ENCODE peak calls at places on chromosomes 11 and 22, in nine cellular contexts. M, N, Z, O, C, S, W, I and T are unnamed samples.

GRCh38 chr22:31347251-31348008 is 1.3 kb upstream of the PATZ1 start:
- DNase-seq in C (peak; percentile 51), N (no peak), Z (peak; percentile 62), I (peak; percentile 82), O (peak; percentile 71), S (peak; percentile 62), W (peak; percentile 67), M (peak; percentile 72), T (peak; percentile 75)

GRCh38 chr11:8584511-8584910 is 9.5 kb downstream of the STK33 start:
- DNase-seq in N (no peak), O (peak; percentile 50), Z (no peak), W (no peak), M (no peak), I (no peak), C (no peak), S (no peak), T (no peak)

GRCh38 chr11:116310215-116310614 is 462.6 kb downstream of the BUD13 start:
- DNase-seq in W (no peak), N (no peak), O (no peak), M (no peak), I (no peak), Z (peak; percentile 2), S (no peak), C (no peak), T (no peak)

GRCh38 chr22:25627271-25627848 is 62.9 kb downstream of the GRK3 start:
- DNase-seq in S (no peak), W (no peak), Z (peak; percentile 12), C (no peak), O (no peak), I (no peak), M (no peak), N (no peak), T (no peak)

GRCh38 chr11:67642148-67642475 is 2.5 kb upstream of the TBX10 start:
- DNase-seq in M (no peak), W (no peak), N (no peak), S (no peak), C (no peak), Z (no peak), I (peak; percentile 35), O (no peak), T (no peak)

GRCh38 chr11:380095-380480 is 10.8 kb downstream of the B4GALNT4 start:
- DNase-seq in I (no peak), Z (no peak), S (no peak), N (no peak), O (no peak), C (no peak), W (no peak), M (no peak), T (no peak)

GRCh38 chr11:68261749-68262543 is 9.8 kb downstream of the C11orf24 start:
- DNase-seq in M (no peak), Z (no peak), C (no peak), I (no peak), S (no peak), N (no peak), O (no peak), W (no peak), T (no peak)

GRCh38 chr11:18749681-18750319 is 23.8 kb upstream of the IGSF22 start:
- DNase-seq in I (no peak), Z (peak; percentile 75), N (peak; percentile 91), W (peak; percentile 59), M (no peak), C (peak; percentile 40), O (peak; percentile 37), S (peak; percentile 16), T (no peak)

GRCh38 chr22:17271711-17272451 is 52.6 kb upstream of the ADA2 start:
- DNase-seq in I (peak; percentile 38), C (no peak), M (no peak), W (no peak), O (no peak), Z (no peak), N (no peak), S (no peak), T (no peak)

GRCh38 chr11:28616566-28616965 is 508.4 kb downstream of the METTL15 start:
- DNase-seq in C (no peak), I (no peak), S (no peak), O (no peak), N (no peak), Z (no peak), W (no peak), M (no peak), T (no peak)

GRCh38 chr22:27105142-27106025 is 448.0 kb downstream of the MIAT start:
- DNase-seq in Z (peak; percentile 86), O (no peak), N (peak; percentile 23), S (no peak), W (peak; percentile 41), M (peak; percentile 46), I (peak; percentile 96), C (peak; percentile 84), T (no peak)

GRCh38 chr22:17387356-17387755 is 18.1 kb downstream of the CECR2 start:
- DNase-seq in N (no peak), S (no peak), Z (no peak), W (no peak), M (no peak), C (no peak), I (no peak), O (no peak), T (no peak)

GRCh38 chr11:94183886-94184264 is 55.2 kb downstream of the PANX1 start:
- DNase-seq in S (peak; percentile 41), Z (peak; percentile 67), M (peak; percentile 73), N (no peak), O (peak; percentile 73), I (peak; percentile 69), W (peak; percentile 80), C (no peak), T (peak; percentile 47)

GRCh38 chr11:11148104-11148509 is 204.9 kb downstream of the CSNK2A3 start:
- DNase-seq in I (peak; percentile 93), M (peak; percentile 46), N (no peak), S (peak; percentile 77), C (peak; percentile 79), Z (peak; percentile 74), W (peak; percentile 70), O (peak; percentile 29), T (no peak)

GRCh38 chr22:39705386-39705785 is 134.8 kb downstream of the CACNA1I start:
- DNase-seq in Z (no peak), S (no peak), M (no peak), I (no peak), C (no peak), N (no peak), O (no peak), W (no peak), T (no peak)

GRCh38 chr22:41681616-41682015 is 7.1 kb downstream of the SNU13 start:
- DNase-seq in I (peak; percentile 57), S (no peak), W (no peak), N (no peak), O (no peak), Z (no peak), C (no peak), M (no peak), T (peak; percentile 71)

GRCh38 chr22:41684194-41684593 is 4.5 kb downstream of the SNU13 start:
- DNase-seq in W (no peak), N (no peak), I (no peak), S (no peak), O (no peak), M (no peak), Z (no peak), C (no peak), T (no peak)

GRCh38 chr22:41683052-41683451 is 5.6 kb downstream of the SNU13 start:
- DNase-seq in N (no peak), C (no peak), W (no peak), Z (no peak), S (no peak), O (no peak), M (no peak), I (peak; percentile 56), T (no peak)

GRCh38 chr22:41683616-41684015 is 5.1 kb downstream of the SNU13 start:
- DNase-seq in I (no peak), N (no peak), W (no peak), M (no peak), O (no peak), S (no peak), C (no peak), Z (no peak), T (no peak)

GRCh38 chr22:41682033-41682807 is 6.4 kb downstream of the SNU13 start:
- DNase-seq in Z (peak; percentile 88), I (peak; percentile 94), C (peak; percentile 79), W (peak; percentile 87), S (peak; percentile 72), N (no peak), M (peak; percentile 91), O (no peak), T (peak; percentile 93)
- TF ChIP-seq POLR2A in Z (peak; percentile 89), I (peak; percentile 85), C (peak; percentile 91), W (peak; percentile 70), S (peak; percentile 73), N (no peak), M (peak; percentile 78), O (no peak), T (peak; percentile 78)

DNA sequence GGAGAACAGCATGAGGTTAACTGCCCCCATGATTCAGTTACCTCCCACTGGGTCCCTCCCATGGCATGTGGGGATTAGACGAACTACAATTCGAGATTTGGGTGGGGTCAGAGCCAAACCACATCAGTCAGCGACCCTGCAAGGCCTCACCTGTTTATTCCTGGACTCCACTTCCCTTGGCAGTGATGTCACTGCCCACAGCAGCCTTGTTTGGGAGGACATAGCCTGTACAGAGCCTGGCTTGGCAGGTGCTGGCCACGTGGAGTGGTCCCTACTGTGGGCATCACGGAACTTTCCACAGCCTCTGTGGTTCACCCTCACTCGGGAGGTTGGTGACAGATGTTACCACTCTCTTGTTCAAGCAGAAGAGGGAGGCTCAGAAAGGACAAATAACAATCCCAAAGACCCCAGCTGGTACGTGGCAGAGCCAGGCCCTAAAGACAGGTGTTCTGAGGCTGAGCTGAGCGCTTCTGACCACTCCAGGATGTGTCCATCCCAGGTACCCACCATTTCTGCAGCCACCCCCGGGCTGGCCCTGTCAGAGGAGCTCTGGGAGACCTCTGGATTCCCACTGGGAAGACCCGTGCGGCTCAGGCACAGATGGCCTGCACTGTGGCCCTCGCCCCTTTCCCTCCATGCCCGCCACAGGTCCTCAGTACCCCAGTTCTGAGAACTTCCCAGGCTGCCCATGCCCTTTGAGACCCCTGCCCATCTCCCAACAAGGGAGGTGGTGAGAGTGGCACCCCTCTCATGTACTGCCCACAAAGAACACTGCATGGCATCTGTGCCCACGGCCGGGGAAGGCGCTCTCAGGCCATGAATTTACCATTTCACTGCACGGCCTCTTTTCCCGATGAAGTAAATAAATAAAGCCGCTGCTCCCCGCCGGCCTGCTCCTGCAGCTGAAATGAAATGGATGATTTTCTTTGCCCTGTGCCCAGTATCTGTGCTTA is 605.8 kb downstream of the TBC1D22A start:
- DNase-seq in O (no peak), W (no peak), S (no peak), M (no peak), Z (no peak), I (no peak), C (no peak), N (no peak), T (no peak)
- TF ChIP-seq POLR2A in O (no peak), W (no peak), S (no peak), M (no peak), Z (no peak), I (no peak), C (no peak), N (no peak), T (no peak)

GRCh38 chr11:73779084-73779902 is 8.4 kb upstream of the MRPL48 start:
- DNase-seq in W (peak; percentile 99), N (peak; percentile 95), Z (peak; percentile 97), O (peak; percentile 99), M (peak; percentile 98), S (peak; percentile 98), I (peak; percentile 99), C (peak; percentile 98), T (peak; percentile 98)
- TF ChIP-seq POLR2A in W (peak; percentile 76), N (peak; percentile 27), Z (peak; percentile 78), O (peak; percentile 48), M (peak; percentile 65), S (peak; percentile 67), I (peak; percentile 40), C (no peak), T (peak; percentile 78)

GRCh38 chr22:19522881-19523239 is 1.4 kb downstream of the CLDN5 start:
- DNase-seq in M (no peak), S (no peak), N (no peak), W (no peak), O (no peak), C (no peak), I (no peak), Z (no peak), T (no peak)
- TF ChIP-seq POLR2A in M (no peak), S (no peak), N (no peak), W (no peak), O (no peak), C (no peak), I (no peak), Z (no peak), T (no peak)